ENCODE peak calls at places on chromosomes 5 and 9, in ten cellular contexts. One of them, this sample, is unnamed. For H3K27me3, H3K9me3 and H3K4me1, the result is how much of the 10 kb centered on the place peaks cover.

GRCh38 chr9:108290839-108291585 is 564.8 kb downstream of the ACTL7B start:
- DNase-seq in ovary: no peak
- DNase-seq in K562: no peak
- DNase-seq in left ventricle myocardium inferior: no peak
- DNase-seq in IMR-90: no peak
- DNase-seq in Peyer's patch: no peak
- DNase-seq in effector memory CD4-positive, alpha-beta T cell: no peak
- DNase-seq in cardiac muscle cell: no peak
- DNase-seq in pancreas: no peak
- DNase-seq in trophoblast cell: no peak
- DNase-seq in this sample: no peak

GRCh38 chr5:123176224-123176937 is 87.3 kb downstream of the PRDM6 start:
- DNase-seq in Peyer's patch: no peak
- DNase-seq in pancreas: no peak
- DNase-seq in cardiac muscle cell: peak
- DNase-seq in effector memory CD4-positive, alpha-beta T cell: no peak
- DNase-seq in trophoblast cell: peak
- DNase-seq in K562: no peak
- DNase-seq in left ventricle myocardium inferior: no peak
- DNase-seq in IMR-90: peak
- DNase-seq in ovary: no peak
- DNase-seq in this sample: no peak

GRCh38 chr9:114327749-114328148 is 1.9 kb upstream of the ORM2 start:
- DNase-seq in effector memory CD4-positive, alpha-beta T cell: no peak
- DNase-seq in trophoblast cell: no peak
- DNase-seq in pancreas: no peak
- DNase-seq in left ventricle myocardium inferior: no peak
- DNase-seq in K562: no peak
- DNase-seq in Peyer's patch: no peak
- DNase-seq in ovary: no peak
- DNase-seq in IMR-90: no peak
- DNase-seq in cardiac muscle cell: no peak
- DNase-seq in this sample: no peak

GRCh38 chr9:86516564-86516963 is 162.4 kb upstream of the TUT7 start:
- DNase-seq in ovary: no peak
- DNase-seq in cardiac muscle cell: no peak
- DNase-seq in left ventricle myocardium inferior: no peak
- DNase-seq in K562: no peak
- DNase-seq in IMR-90: no peak
- DNase-seq in Peyer's patch: no peak
- DNase-seq in pancreas: no peak
- DNase-seq in effector memory CD4-positive, alpha-beta T cell: no peak
- DNase-seq in trophoblast cell: no peak
- DNase-seq in this sample: no peak

GRCh38 chr5:104431946-104432345 is 869.4 kb upstream of the NUDT12 start:
- DNase-seq in ovary: no peak
- DNase-seq in cardiac muscle cell: no peak
- DNase-seq in effector memory CD4-positive, alpha-beta T cell: no peak
- DNase-seq in pancreas: no peak
- DNase-seq in trophoblast cell: no peak
- DNase-seq in IMR-90: no peak
- DNase-seq in left ventricle myocardium inferior: no peak
- DNase-seq in Peyer's patch: no peak
- DNase-seq in K562: no peak
- DNase-seq in this sample: no peak

GRCh38 chr5:38208782-38209378 is 49.5 kb upstream of the EGFLAM start:
- DNase-seq in ovary: peak
- DNase-seq in Peyer's patch: no peak
- DNase-seq in trophoblast cell: peak
- DNase-seq in effector memory CD4-positive, alpha-beta T cell: no peak
- DNase-seq in cardiac muscle cell: peak
- DNase-seq in IMR-90: peak
- DNase-seq in left ventricle myocardium inferior: no peak
- DNase-seq in pancreas: no peak
- DNase-seq in K562: peak
- DNase-seq in this sample: no peak

GRCh38 chr9:88110026-88110425 is 28.2 kb downstream of the SPATA31C2 start:
- DNase-seq in trophoblast cell: no peak
- DNase-seq in effector memory CD4-positive, alpha-beta T cell: no peak
- DNase-seq in IMR-90: no peak
- DNase-seq in ovary: no peak
- DNase-seq in left ventricle myocardium inferior: no peak
- DNase-seq in cardiac muscle cell: no peak
- DNase-seq in pancreas: no peak
- DNase-seq in Peyer's patch: no peak
- DNase-seq in K562: no peak
- DNase-seq in this sample: no peak

GRCh38 chr5:122153230-122153629 is 23.9 kb downstream of the ZNF474 start:
- DNase-seq in IMR-90: peak
- DNase-seq in effector memory CD4-positive, alpha-beta T cell: no peak
- DNase-seq in trophoblast cell: no peak
- DNase-seq in K562: no peak
- DNase-seq in pancreas: no peak
- DNase-seq in cardiac muscle cell: peak
- DNase-seq in Peyer's patch: no peak
- DNase-seq in left ventricle myocardium inferior: no peak
- DNase-seq in ovary: no peak
- DNase-seq in this sample: no peak

GRCh38 chr5:177491429-177491945 is 5.9 kb downstream of the PDLIM7 start:
- DNase-seq in left ventricle myocardium inferior: no peak
- DNase-seq in K562: peak
- DNase-seq in IMR-90: no peak
- DNase-seq in pancreas: no peak
- DNase-seq in Peyer's patch: no peak
- DNase-seq in effector memory CD4-positive, alpha-beta T cell: no peak
- DNase-seq in cardiac muscle cell: peak
- DNase-seq in ovary: peak
- DNase-seq in trophoblast cell: peak
- DNase-seq in this sample: peak

GRCh38 chr9:124780757-124781151 is 3.8 kb downstream of the OLFML2A start:
- DNase-seq in left ventricle myocardium inferior: no peak
- DNase-seq in effector memory CD4-positive, alpha-beta T cell: no peak
- DNase-seq in Peyer's patch: no peak
- DNase-seq in ovary: no peak
- DNase-seq in IMR-90: no peak
- DNase-seq in cardiac muscle cell: no peak
- DNase-seq in K562: no peak
- DNase-seq in pancreas: peak
- DNase-seq in trophoblast cell: no peak
- DNase-seq in this sample: peak

GRCh38 chr5:160469156-160470144 is 47.8 kb downstream of the PTTG1 start:
- DNase-seq in pancreas: no peak
- DNase-seq in Peyer's patch: no peak
- DNase-seq in IMR-90: no peak
- DNase-seq in left ventricle myocardium inferior: no peak
- DNase-seq in cardiac muscle cell: no peak
- DNase-seq in K562: no peak
- DNase-seq in trophoblast cell: no peak
- DNase-seq in effector memory CD4-positive, alpha-beta T cell: no peak
- DNase-seq in ovary: no peak
- DNase-seq in this sample: no peak

GRCh38 chr5:141486091-141486490 is 1.3 kb downstream of the PCDHGC4 start:
- DNase-seq in trophoblast cell: no peak
- DNase-seq in K562: no peak
- DNase-seq in left ventricle myocardium inferior: no peak
- DNase-seq in pancreas: no peak
- DNase-seq in ovary: no peak
- DNase-seq in cardiac muscle cell: no peak
- DNase-seq in Peyer's patch: no peak
- DNase-seq in effector memory CD4-positive, alpha-beta T cell: no peak
- DNase-seq in IMR-90: no peak
- DNase-seq in this sample: no peak

GRCh38 chr5:34674226-34674625 is 18.1 kb downstream of the RAI14 start:
- DNase-seq in ovary: no peak
- DNase-seq in left ventricle myocardium inferior: no peak
- DNase-seq in cardiac muscle cell: peak
- DNase-seq in trophoblast cell: peak
- DNase-seq in effector memory CD4-positive, alpha-beta T cell: no peak
- DNase-seq in IMR-90: peak
- DNase-seq in Peyer's patch: no peak
- DNase-seq in K562: no peak
- DNase-seq in pancreas: no peak
- DNase-seq in this sample: no peak

GRCh38 chr9:135083241-135083810 is 4.1 kb upstream of the OLFM1 start:
- DNase-seq in cardiac muscle cell: no peak
- DNase-seq in K562: no peak
- DNase-seq in IMR-90: no peak
- DNase-seq in effector memory CD4-positive, alpha-beta T cell: no peak
- DNase-seq in Peyer's patch: no peak
- DNase-seq in ovary: peak
- DNase-seq in left ventricle myocardium inferior: no peak
- DNase-seq in trophoblast cell: no peak
- DNase-seq in pancreas: peak
- DNase-seq in this sample: peak

GRCh38 chr9:3436629-3437028 is 89.2 kb downstream of the RFX3 start:
- DNase-seq in ovary: no peak
- DNase-seq in K562: no peak
- DNase-seq in left ventricle myocardium inferior: no peak
- DNase-seq in effector memory CD4-positive, alpha-beta T cell: no peak
- DNase-seq in trophoblast cell: no peak
- DNase-seq in pancreas: no peak
- DNase-seq in Peyer's patch: no peak
- DNase-seq in IMR-90: peak
- DNase-seq in cardiac muscle cell: peak
- DNase-seq in this sample: no peak

GRCh38 chr9:127059648-127060365 is 62.6 kb downstream of the ANGPTL2 start:
- DNase-seq in left ventricle myocardium inferior: no peak
- DNase-seq in IMR-90: no peak
- DNase-seq in ovary: no peak
- DNase-seq in pancreas: no peak
- DNase-seq in K562: no peak
- DNase-seq in trophoblast cell: no peak
- DNase-seq in Peyer's patch: no peak
- DNase-seq in cardiac muscle cell: no peak
- DNase-seq in effector memory CD4-positive, alpha-beta T cell: no peak
- DNase-seq in this sample: no peak

GRCh38 chr9:24416136-24416535 is 129.6 kb downstream of the IZUMO3 start:
- DNase-seq in cardiac muscle cell: no peak
- DNase-seq in Peyer's patch: no peak
- DNase-seq in trophoblast cell: no peak
- DNase-seq in pancreas: no peak
- DNase-seq in IMR-90: no peak
- DNase-seq in ovary: no peak
- DNase-seq in effector memory CD4-positive, alpha-beta T cell: no peak
- DNase-seq in K562: no peak
- DNase-seq in left ventricle myocardium inferior: no peak
- DNase-seq in this sample: no peak

GRCh38 chr5:1462358-1462757 is 17.1 kb upstream of the SLC6A3 start:
- DNase-seq in K562: no peak
- DNase-seq in ovary: no peak
- DNase-seq in Peyer's patch: no peak
- DNase-seq in pancreas: no peak
- DNase-seq in left ventricle myocardium inferior: no peak
- DNase-seq in cardiac muscle cell: no peak
- DNase-seq in effector memory CD4-positive, alpha-beta T cell: no peak
- DNase-seq in trophoblast cell: peak
- DNase-seq in IMR-90: no peak
- DNase-seq in this sample: no peak

GRCh38 chr5:956941-957729 is 51.5 kb upstream of the NKD2 start:
- DNase-seq in trophoblast cell: no peak
- DNase-seq in cardiac muscle cell: peak
- DNase-seq in Peyer's patch: no peak
- DNase-seq in IMR-90: peak
- DNase-seq in effector memory CD4-positive, alpha-beta T cell: no peak
- DNase-seq in ovary: peak
- DNase-seq in K562: peak
- DNase-seq in pancreas: no peak
- DNase-seq in left ventricle myocardium inferior: no peak
- DNase-seq in this sample: no peak

DNA sequence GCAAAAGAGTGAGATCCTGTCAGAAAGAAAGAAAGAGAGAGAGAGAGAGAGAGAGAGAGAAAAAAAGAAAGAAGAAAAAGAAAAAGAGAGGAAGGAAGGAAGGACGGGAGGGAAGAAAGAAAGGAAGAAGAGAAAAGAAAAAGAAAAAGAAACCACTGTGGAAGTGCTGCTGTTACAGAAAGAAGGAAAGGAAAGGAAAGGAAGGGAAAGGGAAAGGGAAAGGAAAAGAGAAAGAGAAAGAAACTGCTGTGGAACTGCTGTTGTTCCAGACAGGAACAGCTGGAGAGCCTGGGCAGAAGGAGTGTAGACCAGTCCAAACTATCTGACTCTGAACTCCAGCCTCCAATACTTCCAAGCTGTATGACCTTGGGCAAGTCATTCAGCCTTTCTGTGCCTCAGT is 220.7 kb upstream of the WWC1 start:
- DNase-seq in ovary: no peak
- DNase-seq in cardiac muscle cell: no peak
- DNase-seq in trophoblast cell: no peak
- DNase-seq in IMR-90: no peak
- DNase-seq in K562: no peak
- DNase-seq in left ventricle myocardium inferior: no peak
- DNase-seq in effector memory CD4-positive, alpha-beta T cell: no peak
- DNase-seq in Peyer's patch: no peak
- DNase-seq in pancreas: no peak
- DNase-seq in this sample: no peak
- H3K27me3 ChIP-seq in ovary: under half
- H3K27me3 ChIP-seq in cardiac muscle cell: under half
- H3K27me3 ChIP-seq in trophoblast cell: under half
- H3K27me3 ChIP-seq in IMR-90: under half
- H3K27me3 ChIP-seq in K562: under half
- H3K27me3 ChIP-seq in left ventricle myocardium inferior: under half
- H3K27me3 ChIP-seq in effector memory CD4-positive, alpha-beta T cell: under half
- H3K27me3 ChIP-seq in Peyer's patch: under half
- H3K27me3 ChIP-seq in pancreas: under half
- H3K27me3 ChIP-seq in this sample: under half

GRCh38 chr5:179287631-179288030 is 57.6 kb downstream of the ADAMTS2 start:
- DNase-seq in trophoblast cell: no peak
- DNase-seq in effector memory CD4-positive, alpha-beta T cell: no peak
- DNase-seq in cardiac muscle cell: no peak
- DNase-seq in pancreas: no peak
- DNase-seq in K562: no peak
- DNase-seq in Peyer's patch: no peak
- DNase-seq in left ventricle myocardium inferior: no peak
- DNase-seq in ovary: peak
- DNase-seq in IMR-90: no peak
- DNase-seq in this sample: peak
- H3K9me3 ChIP-seq in trophoblast cell: under half
- H3K9me3 ChIP-seq in effector memory CD4-positive, alpha-beta T cell: under half
- H3K9me3 ChIP-seq in cardiac muscle cell: under half
- H3K9me3 ChIP-seq in pancreas: under half
- H3K9me3 ChIP-seq in K562: under half
- H3K9me3 ChIP-seq in Peyer's patch: under half
- H3K9me3 ChIP-seq in left ventricle myocardium inferior: under half
- H3K9me3 ChIP-seq in ovary: under half
- H3K9me3 ChIP-seq in IMR-90: under half
- H3K9me3 ChIP-seq in this sample: under half

GRCh38 chr5:108143581-108143980 is 238.3 kb downstream of the FBXL17 start:
- DNase-seq in Peyer's patch: no peak
- DNase-seq in cardiac muscle cell: peak
- DNase-seq in trophoblast cell: peak
- DNase-seq in pancreas: no peak
- DNase-seq in IMR-90: peak
- DNase-seq in ovary: no peak
- DNase-seq in left ventricle myocardium inferior: no peak
- DNase-seq in K562: no peak
- DNase-seq in effector memory CD4-positive, alpha-beta T cell: no peak
- DNase-seq in this sample: no peak
- H3K4me1 ChIP-seq in Peyer's patch: under half
- H3K4me1 ChIP-seq in cardiac muscle cell: under half
- H3K4me1 ChIP-seq in trophoblast cell: under half
- H3K4me1 ChIP-seq in pancreas: under half
- H3K4me1 ChIP-seq in IMR-90: under half
- H3K4me1 ChIP-seq in ovary: under half
- H3K4me1 ChIP-seq in left ventricle myocardium inferior: under half
- H3K4me1 ChIP-seq in K562: under half
- H3K4me1 ChIP-seq in effector memory CD4-positive, alpha-beta T cell: under half
- H3K4me1 ChIP-seq in this sample: under half

GRCh38 chr9:133593587-133593986 is 15.6 kb downstream of the FAM163B start:
- DNase-seq in effector memory CD4-positive, alpha-beta T cell: no peak
- DNase-seq in cardiac muscle cell: no peak
- DNase-seq in pancreas: no peak
- DNase-seq in trophoblast cell: no peak
- DNase-seq in ovary: no peak
- DNase-seq in IMR-90: no peak
- DNase-seq in left ventricle myocardium inferior: no peak
- DNase-seq in K562: no peak
- DNase-seq in Peyer's patch: no peak
- DNase-seq in this sample: no peak
- H3K27me3 ChIP-seq in effector memory CD4-positive, alpha-beta T cell: under half
- H3K27me3 ChIP-seq in cardiac muscle cell: under half
- H3K27me3 ChIP-seq in pancreas: under half
- H3K27me3 ChIP-seq in trophoblast cell: under half
- H3K27me3 ChIP-seq in ovary: under half
- H3K27me3 ChIP-seq in IMR-90: under half
- H3K27me3 ChIP-seq in left ventricle myocardium inferior: half or more
- H3K27me3 ChIP-seq in K562: under half
- H3K27me3 ChIP-seq in Peyer's patch: under half
- H3K27me3 ChIP-seq in this sample: under half

This sample was measured in spleen.